ENCODE peak calls at places on chromosomes 3 and 15, in seven cellular contexts. H, N, L, P, B, G and O are unnamed samples.

GRCh38 chr3:43223670-43224364 is 62.5 kb upstream of the SNRK start:
- DNase-seq in H (no peak), N (no peak), L (no peak), P (no peak), B (no peak), G (no peak), O (no peak)

GRCh38 chr3:14403636-14404395 is 1.4 kb downstream of the SLC6A6 start:
- DNase-seq in H (no peak), N (no peak), L (peak; percentile 80), P (no peak), B (peak; percentile 83), G (no peak), O (peak; percentile 55)

GRCh38 chr15:43550527-43551363 is 33.3 kb downstream of the MAP1A start:
- DNase-seq in H (peak; percentile 79), N (no peak), L (no peak), P (no peak), B (no peak), G (no peak), O (peak; percentile 63)

GRCh38 chr3:5579342-5579741 is 391.8 kb downstream of the EDEM1 start:
- DNase-seq in H (no peak), N (no peak), L (no peak), P (no peak), B (no peak), G (no peak), O (no peak)

GRCh38 chr3:74562528-74563190 is 51.8 kb downstream of the CNTN3 start:
- DNase-seq in H (no peak), N (no peak), L (no peak), P (no peak), B (no peak), G (no peak), O (no peak)

GRCh38 chr15:55241895-55242294 is 45.2 kb upstream of the RSL24D1 start:
- DNase-seq in H (peak; percentile 75), N (no peak), L (no peak), P (no peak), B (no peak), G (no peak), O (no peak)

GRCh38 chr3:54087581-54088410 is 34.6 kb upstream of the CACNA2D3 start:
- DNase-seq in H (peak; percentile 1), N (no peak), L (no peak), P (no peak), B (no peak), G (no peak), O (no peak)

GRCh38 chr15:31272558-31273257 is 53.9 kb upstream of the KLF13 start:
- DNase-seq in H (no peak), N (no peak), L (peak; percentile 35), P (peak; percentile 94), B (no peak), G (no peak), O (no peak)

GRCh38 chr3:64992462-64993285 is 304.9 kb upstream of the ADAMTS9 start:
- DNase-seq in H (no peak), N (no peak), L (peak; percentile 26), P (no peak), B (peak; percentile 30), G (no peak), O (no peak)

GRCh38 chr15:81256916-81257315 is 60.2 kb downstream of the IL16 start:
- DNase-seq in H (peak; percentile 49), N (no peak), L (no peak), P (no peak), B (no peak), G (no peak), O (no peak)

GRCh38 chr15:28264166-28264565 is 57.8 kb downstream of the HERC2 start:
- DNase-seq in H (no peak), N (no peak), L (no peak), P (no peak), B (no peak), G (no peak), O (no peak)

GRCh38 chr3:183904833-183905780 is 20.4 kb upstream of the PARL start:
- DNase-seq in H (no peak), N (no peak), L (no peak), P (no peak), B (no peak), G (no peak), O (no peak)

GRCh38 chr15:57927091-57927631 is 138.3 kb downstream of the ALDH1A2 start:
- DNase-seq in H (no peak), N (no peak), L (no peak), P (no peak), B (no peak), G (no peak), O (no peak)

GRCh38 chr15:63501256-63502089 is 2.9 kb upstream of the USP3 start:
- DNase-seq in H (peak; percentile 93), N (no peak), L (peak; percentile 90), P (peak; percentile 88), B (peak; percentile 87), G (no peak), O (peak; percentile 75)

GRCh38 chr3:16318216-16318615 is 53.2 kb downstream of the OXNAD1 start:
- DNase-seq in H (no peak), N (no peak), L (no peak), P (no peak), B (no peak), G (no peak), O (no peak)

GRCh38 chr3:13109516-13109915 is 36.3 kb upstream of the IQSEC1 start:
- DNase-seq in H (no peak), N (no peak), L (no peak), P (no peak), B (no peak), G (no peak), O (no peak)

GRCh38 chr3:25683882-25684281 is 19.2 kb upstream of the TOP2B start:
- DNase-seq in H (no peak), N (no peak), L (no peak), P (no peak), B (no peak), G (no peak), O (no peak)

GRCh38 chr3:163481738-163482137 is 1596.6 kb downstream of the SI start:
- DNase-seq in H (no peak), N (no peak), L (no peak), P (no peak), B (no peak), G (no peak), O (no peak)

GRCh38 chr15:90686435-90687218 is 30.5 kb upstream of the BLM start:
- DNase-seq in H (no peak), N (peak; percentile 62), L (no peak), P (no peak), B (no peak), G (no peak), O (no peak)

GRCh38 chr15:34609658-34610057 is 26.2 kb upstream of the GOLGA8B start:
- DNase-seq in H (no peak), N (no peak), L (no peak), P (no peak), B (no peak), G (no peak), O (no peak)

GRCh38 chr3:37901721-37902120 is 40.0 kb downstream of the CTDSPL start:
- DNase-seq in H (no peak), N (no peak), L (no peak), P (no peak), B (no peak), G (no peak), O (no peak)

DNA sequence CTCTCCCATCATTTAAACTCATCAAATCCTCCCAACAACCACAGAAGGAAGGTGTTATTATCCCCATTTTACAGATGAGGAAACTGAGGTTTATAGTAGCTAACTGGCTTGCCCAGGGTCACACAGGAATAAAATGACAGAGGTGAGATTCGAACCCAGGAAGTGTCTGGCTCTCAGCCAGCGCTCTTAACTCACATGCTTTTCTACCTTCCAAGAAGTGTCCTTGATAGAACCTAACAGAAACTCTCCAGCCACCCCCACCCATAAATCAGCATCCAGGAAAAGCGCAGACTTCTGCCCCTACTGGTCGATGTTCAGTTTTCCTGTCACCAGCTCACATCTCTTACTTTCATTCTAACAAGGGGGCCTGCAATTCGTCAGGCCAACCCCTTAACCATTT is 51.7 kb downstream of the SPATA12 start:
- DNase-seq in H (no peak), N (peak; percentile 10), L (no peak), P (no peak), B (no peak), G (no peak), O (no peak)
- H3K27ac ChIP-seq in H (no peak overlapping the region), N (no peak overlapping the region), L (no peak overlapping the region), P (no peak overlapping the region), B (no peak overlapping the region), G (no peak overlapping the region), O (no peak overlapping the region)

DNA sequence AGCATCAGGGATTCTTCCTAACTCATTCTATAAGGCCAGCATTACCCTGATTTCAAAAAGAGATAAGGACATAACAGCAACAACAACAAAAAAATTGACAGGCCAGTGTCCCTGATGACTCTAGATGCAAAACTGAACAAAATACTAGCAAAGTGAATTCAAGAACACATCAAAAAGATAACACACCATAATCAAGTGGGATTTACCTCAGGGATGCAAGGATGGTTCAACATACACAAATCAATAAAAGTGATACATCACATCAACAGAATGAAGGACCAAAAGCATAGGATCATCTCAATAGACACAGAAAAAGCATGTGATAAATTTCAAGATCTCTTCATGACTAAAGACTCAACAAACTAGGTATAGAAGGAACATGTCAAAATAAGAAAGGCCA is 119.6 kb downstream of the STT3B start:
- DNase-seq in H (no peak), N (no peak), L (no peak), P (no peak), B (no peak), G (no peak), O (no peak)
- H3K9me3 ChIP-seq in H (no peaks in the 10 kb centered on the region), N (peaks cover 62% of the 10 kb centered on the region), L (peaks cover 89% of the 10 kb centered on the region), P (no peaks in the 10 kb centered on the region), B (no peaks in the 10 kb centered on the region), G (peaks cover 57% of the 10 kb centered on the region), O (peaks cover 13% of the 10 kb centered on the region)

GRCh38 chr15:101178414-101178813 is 73.4 kb downstream of the CHSY1 start:
- DNase-seq in H (no peak), N (no peak), L (no peak), P (no peak), B (no peak), G (no peak), O (no peak)

GRCh38 chr15:101180620-101181307 is 71.1 kb downstream of the CHSY1 start:
- DNase-seq in H (no peak), N (no peak), L (no peak), P (peak; percentile 41), B (no peak), G (no peak), O (no peak)

GRCh38 chr15:101181349-101181748 is 70.5 kb downstream of the CHSY1 start:
- DNase-seq in H (no peak), N (no peak), L (no peak), P (no peak), B (no peak), G (no peak), O (no peak)

GRCh38 chr15:101182215-101182614 is 69.6 kb downstream of the CHSY1 start:
- DNase-seq in H (no peak), N (no peak), L (no peak), P (no peak), B (no peak), G (no peak), O (no peak)

GRCh38 chr15:101179341-101180153 is 72.3 kb downstream of the CHSY1 start:
- DNase-seq in H (peak; percentile 85), N (no peak), L (no peak), P (no peak), B (no peak), G (no peak), O (peak; percentile 66)
- H3K27ac ChIP-seq in H (peak overlapping the region; percentile 57), N (no peak overlapping the region), L (no peak overlapping the region), P (no peak overlapping the region), B (no peak overlapping the region), G (no peak overlapping the region), O (peak overlapping the region; percentile 32)

DNA sequence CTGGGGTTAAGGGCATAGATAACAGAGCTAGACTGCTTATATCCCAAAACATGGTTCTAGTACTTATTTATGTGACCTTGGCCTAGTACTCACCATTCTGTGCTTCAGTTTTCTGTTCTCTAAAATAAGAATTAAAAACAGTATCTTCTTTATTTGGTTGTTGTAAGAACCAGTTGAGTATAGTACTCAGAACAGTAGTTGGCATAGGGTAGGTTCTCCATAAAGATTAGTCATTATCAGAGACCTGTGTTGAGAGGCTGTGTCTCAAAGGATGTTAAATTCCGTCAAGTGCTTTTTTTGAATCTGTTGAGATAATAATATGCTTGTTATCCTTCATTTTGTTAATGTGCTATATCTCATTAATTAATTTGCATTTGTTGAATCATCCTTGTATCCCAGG is 47.4 kb upstream of the OSTN start:
- DNase-seq in H (no peak), N (no peak), L (no peak), P (no peak), B (no peak), G (no peak), O (no peak)
- H3K9me3 ChIP-seq in H (no peaks in the 10 kb centered on the region), N (no peaks in the 10 kb centered on the region), L (peaks cover 21% of the 10 kb centered on the region), P (no peaks in the 10 kb centered on the region), B (no peaks in the 10 kb centered on the region), G (no peaks in the 10 kb centered on the region), O (no peaks in the 10 kb centered on the region)